ENCODE peak calls at places on chromosomes 5 and 9, in six cellular contexts. P, V, F, C, X and N are unnamed samples.

GRCh38 chr9:14119694-14120514 is 194.0 kb downstream of the NFIB start:
- DNase-seq in P (no peak), V (no peak), F (no peak), C (peak; percentile 83), X (no peak), N (no peak)

GRCh38 chr5:149745-150450 is 41.4 kb upstream of the LRRC14B start:
- DNase-seq in P (peak; percentile 50), V (no peak), F (no peak), C (peak; percentile 62), X (no peak), N (no peak)

GRCh38 chr5:6905883-6906282 is 192.7 kb downstream of the TENT4A start:
- DNase-seq in P (no peak), V (no peak), F (peak; percentile 57), C (no peak), X (no peak), N (no peak)

GRCh38 chr9:115921301-115921700 is 232.3 kb upstream of the PAPPA start:
- DNase-seq in P (no peak), V (no peak), F (no peak), C (peak; percentile 77), X (no peak), N (no peak)

GRCh38 chr5:58245479-58245845 is 214.4 kb downstream of the PLK2 start:
- DNase-seq in P (no peak), V (no peak), F (no peak), C (no peak), X (no peak), N (no peak)

GRCh38 chr9:33229359-33230120 is 10.4 kb upstream of the SPINK4 start:
- DNase-seq in P (no peak), V (no peak), F (no peak), C (no peak), X (no peak), N (peak; percentile 91)

GRCh38 chr5:171692106-171692505 is 93.5 kb upstream of the SMIM23 start:
- DNase-seq in P (no peak), V (no peak), F (no peak), C (no peak), X (no peak), N (no peak)

GRCh38 chr5:132704875-132705274 is 31.1 kb downstream of the IL4 start:
- DNase-seq in P (no peak), V (no peak), F (no peak), C (peak; percentile 52), X (no peak), N (no peak)

GRCh38 chr5:157596449-157596848 is 20.9 kb upstream of the ADAM19 start:
- DNase-seq in P (no peak), V (no peak), F (no peak), C (no peak), X (no peak), N (no peak)

GRCh38 chr5:79225026-79225425 is 10.9 kb upstream of the JMY start:
- DNase-seq in P (no peak), V (no peak), F (no peak), C (peak; percentile 37), X (peak; percentile 32), N (no peak)

GRCh38 chr5:170791325-170791954 is 7.9 kb downstream of the GABRP start:
- DNase-seq in P (no peak), V (no peak), F (no peak), C (peak; percentile 76), X (peak; percentile 3), N (peak; percentile 84)

GRCh38 chr9:94806307-94806893 is 79.9 kb downstream of the AOPEP start:
- DNase-seq in P (no peak), V (no peak), F (no peak), C (peak; percentile 48), X (no peak), N (peak; percentile 23)

GRCh38 chr9:124045076-124045829 is 33.7 kb downstream of the LHX2 start:
- DNase-seq in P (no peak), V (no peak), F (peak; percentile 67), C (peak; percentile 62), X (no peak), N (no peak)

GRCh38 chr9:112121633-112122032 is 53.5 kb downstream of the SUSD1 start:
- DNase-seq in P (no peak), V (no peak), F (no peak), C (no peak), X (no peak), N (no peak)

GRCh38 chr9:86043999-86044398 is 55.4 kb downstream of the GOLM1 start:
- DNase-seq in P (no peak), V (no peak), F (no peak), C (no peak), X (no peak), N (no peak)

GRCh38 chr5:121634946-121635345 is 216.7 kb upstream of the FTMT start:
- DNase-seq in P (no peak), V (no peak), F (no peak), C (no peak), X (no peak), N (no peak)

GRCh38 chr5:5178121-5178520 is 38.0 kb downstream of the ADAMTS16 start:
- DNase-seq in P (no peak), V (no peak), F (no peak), C (no peak), X (no peak), N (peak; percentile 8)

GRCh38 chr5:76831108-76831447 is 12.2 kb downstream of the F2RL1 start:
- DNase-seq in P (no peak), V (no peak), F (no peak), C (peak; percentile 94), X (no peak), N (peak; percentile 73)

GRCh38 chr9:136119259-136120118 is 814 bp upstream of the TMEM250 start:
- DNase-seq in P (no peak), V (no peak), F (peak; percentile 77), C (peak; percentile 35), X (no peak), N (peak; percentile 34)

GRCh38 chr9:121788686-121789366 is 137.4 kb downstream of the DAB2IP start:
- DNase-seq in P (no peak), V (no peak), F (no peak), C (no peak), X (no peak), N (no peak)

GRCh38 chr9:128249558-128249913 is 26.3 kb downstream of the GOLGA2 start:
- DNase-seq in P (no peak), V (no peak), F (no peak), C (no peak), X (no peak), N (no peak)

GRCh38 chr5:76439929-76440328 is 36.8 kb downstream of the IQGAP2 start:
- DNase-seq in P (no peak), V (no peak), F (no peak), C (no peak), X (no peak), N (no peak)

GRCh38 chr5:37071901-37072581 is 177.1 kb downstream of the CPLANE1 start:
- DNase-seq in P (peak; percentile 3), V (no peak), F (no peak), C (peak; percentile 93), X (peak; percentile 39), N (no peak)

GRCh38 chr9:33506626-33507370 is 17.3 kb upstream of the ANKRD18B start:
- DNase-seq in P (peak; percentile 64), V (no peak), F (no peak), C (peak; percentile 98), X (peak; percentile 87), N (peak; percentile 82)

GRCh38 chr9:82531795-82532194 is 531.1 kb downstream of the RASEF start:
- DNase-seq in P (no peak), V (no peak), F (no peak), C (no peak), X (no peak), N (no peak)

GRCh38 chr9:82535432-82535998 is 527.4 kb downstream of the RASEF start:
- DNase-seq in P (no peak), V (no peak), F (no peak), C (no peak), X (no peak), N (no peak)

GRCh38 chr9:82526629-82527028 is 536.3 kb downstream of the RASEF start:
- DNase-seq in P (no peak), V (no peak), F (no peak), C (no peak), X (no peak), N (no peak)

DNA sequence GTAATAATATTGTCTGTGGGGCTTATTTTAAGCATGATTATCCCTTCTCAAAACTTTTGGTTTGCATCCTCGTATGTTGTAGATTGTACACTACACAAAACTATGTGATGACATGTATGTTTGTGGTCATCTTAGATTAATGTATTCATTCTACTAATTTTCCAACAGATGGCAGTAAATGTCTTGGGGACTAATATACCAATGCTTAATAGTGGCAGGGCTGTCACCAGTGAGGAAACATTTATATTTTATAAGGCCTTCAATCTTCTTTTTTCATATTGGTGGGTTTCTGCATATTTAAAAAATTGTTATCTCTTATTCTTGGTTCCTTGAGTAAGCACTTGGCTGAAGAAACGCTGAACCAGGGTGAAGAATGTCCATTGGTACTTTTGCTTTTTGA is 530.4 kb downstream of the RASEF start:
- DNase-seq in P (no peak), V (no peak), F (no peak), C (peak; percentile 11), X (no peak), N (no peak)
- TF ChIP-seq CTCF in P (no peak), V (no peak), F (peak; percentile 16), C (no peak), X (peak; percentile 34), N (peak; percentile 16)

GRCh38 chr9:2125909-2126308 is 110.8 kb downstream of the SMARCA2 start:
- DNase-seq in P (no peak), V (no peak), F (no peak), C (peak; percentile 40), X (no peak), N (no peak)

GRCh38 chr9:2117527-2117926 is 102.4 kb downstream of the SMARCA2 start:
- DNase-seq in P (no peak), V (no peak), F (no peak), C (no peak), X (no peak), N (no peak)

GRCh38 chr9:2119490-2120046 is 104.4 kb downstream of the SMARCA2 start:
- DNase-seq in P (no peak), V (no peak), F (no peak), C (no peak), X (no peak), N (no peak)

GRCh38 chr9:2122299-2122698 is 107.2 kb downstream of the SMARCA2 start:
- DNase-seq in P (no peak), V (no peak), F (no peak), C (no peak), X (no peak), N (no peak)

GRCh38 chr9:2120926-2121689 is 106.0 kb downstream of the SMARCA2 start:
- DNase-seq in P (no peak), V (no peak), F (no peak), C (peak; percentile 71), X (peak; percentile 11), N (peak; percentile 15)
- TF ChIP-seq CTCF in P (no peak), V (no peak), F (peak; percentile 23), C (peak; percentile 34), X (peak; percentile 36), N (no peak)

GRCh38 chr9:38334234-38334633 is 58.3 kb upstream of the ALDH1B1 start:
- DNase-seq in P (no peak), V (no peak), F (no peak), C (peak; percentile 11), X (no peak), N (no peak)
- TF ChIP-seq CTCF in P (peak; percentile 28), V (no peak), F (peak; percentile 23), C (peak; percentile 23), X (peak; percentile 35), N (no peak)

GRCh38 chr9:37856551-37856950 is 47.4 kb downstream of the SLC25A51 start:
- DNase-seq in P (no peak), V (no peak), F (no peak), C (no peak), X (no peak), N (no peak)

GRCh38 chr9:37862530-37862929 is 41.4 kb downstream of the SLC25A51 start:
- DNase-seq in P (no peak), V (no peak), F (no peak), C (no peak), X (no peak), N (no peak)

GRCh38 chr9:37859043-37859442 is 44.9 kb downstream of the SLC25A51 start:
- DNase-seq in P (no peak), V (no peak), F (no peak), C (peak; percentile 39), X (no peak), N (no peak)
- TF ChIP-seq CTCF in P (no peak), V (no peak), F (no peak), C (no peak), X (peak; percentile 17), N (no peak)